ENCODE peak calls at places on chromosomes 12 and 14, in four cellular contexts. N is HepG2, Y is K562, P is GM12878. M is an unnamed sample.

GRCh38 chr12:18430425-18431048 is 169.2 kb downstream of the PIK3C2G start:
- DNase-seq in Y (peak; percentile 17), P (no peak), N (peak; percentile 24), M (peak; percentile 62)

GRCh38 chr14:85024931-85025330 is 505.0 kb upstream of the FLRT2 start:
- DNase-seq in Y (no peak), N (no peak), P (no peak), M (no peak)

GRCh38 chr12:20194171-20194570 is 174.2 kb upstream of the PDE3A start:
- DNase-seq in Y (no peak), N (no peak), P (no peak), M (peak; percentile 30)

GRCh38 chr12:49825971-49826421 is 2.2 kb downstream of the NCKAP5L start:
- DNase-seq in P (no peak), Y (peak; percentile 6), N (no peak), M (no peak)

GRCh38 chr14:71304588-71305133 is 397.4 kb downstream of the PCNX1 start:
- DNase-seq in N (no peak), P (no peak), Y (no peak), M (no peak)

GRCh38 chr14:105347587-105347968 is 33.0 kb downstream of the PACS2 start:
- DNase-seq in P (no peak), Y (no peak), N (no peak), M (no peak)

GRCh38 chr14:101780887-101781239 is 19.4 kb downstream of the PPP2R5C start:
- DNase-seq in Y (no peak), N (no peak), P (no peak), M (no peak)

GRCh38 chr12:9773216-9773877 is 12.6 kb upstream of the CD69 start:
- DNase-seq in N (no peak), Y (no peak), P (no peak), M (no peak)

GRCh38 chr12:104462931-104463339 is 6.2 kb downstream of the CHST11 start:
- DNase-seq in Y (no peak), P (peak; percentile 88), N (no peak), M (peak; percentile 50)

GRCh38 chr14:99069946-99070345 is 202.1 kb downstream of the BCL11B start:
- DNase-seq in N (no peak), P (no peak), Y (no peak), M (no peak)

GRCh38 chr12:43896496-43896895 is 60.6 kb downstream of the TMEM117 start:
- DNase-seq in N (no peak), P (no peak), Y (no peak), M (no peak)

GRCh38 chr12:53193953-53194716 is 12.9 kb downstream of the ITGB7 start:
- DNase-seq in P (no peak), N (peak; percentile 50), Y (no peak), M (no peak)

GRCh38 chr14:24398943-24399801 is at the start of gene NYNRIN:
- DNase-seq in Y (peak; percentile 51), N (no peak), P (no peak), M (peak; percentile 58)

GRCh38 chr12:69405466-69405865 is 45.9 kb downstream of the YEATS4 start:
- DNase-seq in P (no peak), N (peak; percentile 47), Y (no peak), M (peak; percentile 92)

GRCh38 chr12:62291888-62292760 is 31.9 kb downstream of the USP15 start:
- DNase-seq in P (no peak), Y (no peak), N (peak; percentile 9), M (no peak)

GRCh38 chr14:35342160-35343010 is 50.2 kb downstream of the PSMA6 start:
- DNase-seq in P (no peak), Y (no peak), N (no peak), M (no peak)

GRCh38 chr12:115763982-115764621 is 513.4 kb downstream of the MED13L start:
- DNase-seq in P (no peak), Y (peak; percentile 17), N (peak; percentile 59), M (no peak)

GRCh38 chr14:39376671-39377403 is 55.4 kb downstream of the FBXO33 start:
- DNase-seq in P (no peak), Y (no peak), N (peak; percentile 48), M (peak; percentile 77)

GRCh38 chr14:88002421-88002820 is 2.5 kb upstream of the GPR65 start:
- DNase-seq in P (no peak), N (no peak), Y (no peak), M (no peak)

GRCh38 chr12:117986705-117987469 is 18.1 kb upstream of the KSR2 start:
- DNase-seq in Y (no peak), P (no peak), N (no peak), M (no peak)

GRCh38 chr12:6791931-6792520 is 2.7 kb downstream of the CD4 start:
- DNase-seq in P (no peak), Y (no peak), N (no peak), M (no peak)

GRCh38 chr14:90781344-90781761 is 34.9 kb downstream of the TTC7B start:
- DNase-seq in P (no peak), N (no peak), Y (no peak), M (no peak)

GRCh38 chr14:64423987-64424386 is 35.8 kb downstream of the MTHFD1 start:
- DNase-seq in N (no peak), Y (no peak), P (no peak), M (no peak)

GRCh38 chr14:32449640-32450039 is 120.5 kb downstream of the AKAP6 start:
- DNase-seq in P (no peak), N (no peak), Y (no peak), M (no peak)

GRCh38 chr12:104258476-104259067 is 43.0 kb downstream of the TXNRD1 start:
- DNase-seq in N (no peak), P (no peak), Y (no peak), M (no peak)

GRCh38 chr12:5407457-5407856 is 24.5 kb upstream of the NTF3 start:
- DNase-seq in Y (no peak), P (no peak), N (no peak), M (no peak)

GRCh38 chr12:33825986-33826602 is 196.2 kb upstream of the ALG10 start:
- DNase-seq in N (no peak), P (no peak), Y (no peak), M (no peak)

GRCh38 chr14:96903444-96904023 is 106.4 kb downstream of the VRK1 start:
- DNase-seq in P (no peak), N (no peak), Y (no peak), M (no peak)

GRCh38 chr12:80716711-80717469 is at the start of gene MYF5:
- DNase-seq in N (no peak), Y (no peak), P (no peak), M (no peak)

GRCh38 chr12:69023840-69024239 is 90.9 kb upstream of the CPM start:
- DNase-seq in P (no peak), N (no peak), Y (no peak), M (no peak)

GRCh38 chr12:72618764-72619163 is 346.6 kb downstream of the TRHDE start:
- DNase-seq in Y (no peak), P (no peak), N (no peak), M (no peak)

GRCh38 chr12:48764521-48764920 is 24.4 kb downstream of the ADCY6 start:
- DNase-seq in P (no peak), N (no peak), Y (no peak), M (no peak)

GRCh38 chr14:61184117-61184516 is 97.0 kb downstream of the TMEM30B start:
- DNase-seq in P (no peak), N (no peak), Y (no peak), M (peak; percentile 59)

DNA sequence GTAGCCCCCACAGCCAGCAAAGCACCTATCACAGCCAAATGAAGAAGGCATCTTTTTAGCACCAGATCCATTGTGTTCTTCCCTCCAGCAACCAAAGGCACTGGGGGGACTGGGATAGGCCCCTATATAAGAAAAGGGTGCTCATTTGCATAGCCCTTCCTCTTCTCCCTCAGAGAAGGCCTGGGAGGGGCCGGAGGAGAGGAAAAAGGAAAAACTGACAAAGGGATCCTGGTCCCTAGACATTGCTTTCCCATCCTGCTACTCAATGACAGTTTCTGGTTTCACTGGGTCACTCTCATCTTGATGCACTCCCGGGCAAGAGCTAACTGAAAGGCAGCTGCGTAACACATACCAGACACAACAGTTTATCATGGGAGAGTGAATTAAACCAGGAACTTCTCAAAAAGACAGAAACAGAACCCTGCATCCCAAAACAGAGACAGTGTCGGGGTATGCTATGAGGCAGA is at the start of gene PMEL:
- DNase-seq in Y (no peak), P (no peak), N (no peak), M (peak; percentile 17)
- TF ChIP-seq MYC in Y (no peak), P (no peak), N (no peak), M (no peak)

DNA sequence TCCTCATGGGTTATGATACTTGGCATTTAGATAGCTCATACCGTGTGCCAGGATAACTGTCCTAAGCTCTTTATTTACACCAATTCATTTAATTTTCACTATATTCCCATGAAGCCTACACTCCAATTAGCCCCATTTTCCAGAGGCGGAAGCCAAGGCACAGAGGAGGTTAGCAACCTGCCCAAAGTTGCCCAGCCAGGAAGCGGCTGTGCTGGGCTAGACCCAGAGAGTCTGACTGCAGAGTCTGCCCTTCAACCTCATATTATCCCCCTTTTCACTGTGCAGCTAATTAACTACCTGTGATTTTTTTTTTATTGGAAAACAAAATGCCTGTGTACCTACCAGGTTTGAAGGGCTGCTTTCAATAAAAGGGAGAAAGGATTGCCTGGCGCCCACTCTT is 2.5 kb downstream of the RFLNA start:
- DNase-seq in Y (no peak), N (no peak), P (no peak), M (no peak)
- H3K4me1 ChIP-seq in Y (no peaks in the 10 kb centered on the region), N (peaks cover 19% of the 10 kb centered on the region), P (no peaks in the 10 kb centered on the region), M (peaks cover 21% of the 10 kb centered on the region)

GRCh38 chr12:76706099-76706498 is 57.8 kb upstream of the ZDHHC17 start:
- DNase-seq in P (no peak), N (no peak), Y (no peak), M (no peak)
- H2AFZ ChIP-seq in P (no peak overlapping the region), N (no peak overlapping the region), Y (no peak overlapping the region), M (no peak overlapping the region)

GRCh38 chr14:100440758-100441203 is 117.6 kb downstream of the SLC25A47 start:
- DNase-seq in P (no peak), Y (peak; percentile 70), N (no peak), M (peak; percentile 22)

GRCh38 chr14:100440207-100440631 is 117.1 kb downstream of the SLC25A47 start:
- DNase-seq in P (no peak), N (peak; percentile 73), Y (peak; percentile 76), M (peak; percentile 50)

GRCh38 chr14:100439781-100440180 is 116.6 kb downstream of the SLC25A47 start:
- DNase-seq in P (no peak), Y (no peak), N (no peak), M (peak; percentile 36)

GRCh38 chr14:100438271-100438670 is 115.1 kb downstream of the SLC25A47 start:
- DNase-seq in N (no peak), Y (no peak), P (no peak), M (no peak)

GRCh38 chr14:100438678-100439592 is 115.8 kb downstream of the SLC25A47 start:
- DNase-seq in Y (no peak), P (no peak), N (peak; percentile 23), M (peak; percentile 6)
- TF ChIP-seq MYC in Y (no peak), P (no peak), N (no peak), M (no peak)

GRCh38 chr12:11822071-11822818 is 172.8 kb downstream of the ETV6 start:
- DNase-seq in N (no peak), P (peak; percentile 74), Y (no peak), M (peak; percentile 84)
- H3K4me1 ChIP-seq in N (peaks cover 7% of the 10 kb centered on the region), P (peaks cover 42% of the 10 kb centered on the region), Y (peaks cover 6% of the 10 kb centered on the region), M (peaks cover 16% of the 10 kb centered on the region)